ENCODE peak calls at places on chromosomes 12 and 14, in six cellular contexts. F, A, B, D, Z and Y are unnamed samples.

GRCh38 chr12:30927210-30927576 is 645 bp downstream of the TSPAN11 start:
- DNase-seq in F (no peak), B (no peak), Z (no peak), A (no peak), D (no peak), Y (no peak)

GRCh38 chr12:52440821-52441319 is 6.7 kb upstream of the KRT75 start:
- DNase-seq in Z (no peak), B (peak; percentile 53), D (no peak), F (no peak), A (peak; percentile 94), Y (no peak)

GRCh38 chr12:92010368-92010767 is 135.3 kb downstream of the BTG1 start:
- DNase-seq in F (no peak), B (no peak), D (no peak), A (no peak), Z (no peak), Y (no peak)

GRCh38 chr14:49892301-49892635 is 614 bp upstream of the ARF6 start:
- DNase-seq in A (peak; percentile 74), D (peak; percentile 67), B (peak; percentile 75), Z (no peak), F (no peak), Y (no peak)

GRCh38 chr14:41785696-41786095 is 179.0 kb downstream of the LRFN5 start:
- DNase-seq in Z (no peak), B (peak; percentile 2), D (no peak), F (no peak), A (no peak), Y (no peak)

GRCh38 chr12:123131291-123131831 is 19.5 kb downstream of the PITPNM2 start:
- DNase-seq in D (no peak), F (peak; percentile 57), Z (no peak), B (no peak), A (no peak), Y (no peak)

GRCh38 chr12:108838194-108839010 is 19.0 kb downstream of the SSH1 start:
- DNase-seq in A (peak; percentile 100), Z (no peak), F (peak; percentile 65), D (peak; percentile 36), B (peak; percentile 100), Y (no peak)

GRCh38 chr12:50112456-50113218 is 601 bp downstream of the COX14 start:
- DNase-seq in B (no peak), Z (no peak), A (peak; percentile 65), D (no peak), F (no peak), Y (no peak)

GRCh38 chr14:95339301-95339865 is 19.7 kb upstream of the CLMN start:
- DNase-seq in F (peak; percentile 87), B (no peak), Z (no peak), A (no peak), D (no peak), Y (no peak)